ENCODE peak calls at places on chromosomes 5 and 9, in five cellular contexts. H is ascending aorta, B is lower lobe of right lung, P is uterus, V is breast epithelium. J is an unnamed sample.

GRCh38 chr5:16736158-16736994 is 119.6 kb upstream of the RETREG1 start:
- DNase-seq in H (no peak), B (peak), P (no peak), V (peak), J (no peak)

GRCh38 chr5:58999804-59000595 is 417.1 kb downstream of the RAB3C start:
- DNase-seq in H (no peak), B (no peak), P (no peak), V (no peak), J (no peak)

GRCh38 chr5:35919191-35919590 is 19.2 kb downstream of the CAPSL start:
- DNase-seq in H (no peak), B (no peak), P (no peak), V (no peak), J (no peak)

GRCh38 chr5:96265487-96265886 is 167.6 kb downstream of the PCSK1 start:
- DNase-seq in H (no peak), B (no peak), P (no peak), V (no peak), J (no peak)

GRCh38 chr9:135137398-135137832 is 49.9 kb downstream of the OLFM1 start:
- DNase-seq in H (no peak), B (no peak), P (no peak), V (no peak), J (no peak)

GRCh38 chr9:77877976-77878375 is 153.6 kb downstream of the GNAQ start:
- DNase-seq in H (no peak), B (no peak), P (no peak), V (no peak), J (no peak)

GRCh38 chr5:65299841-65300240 is 181.9 kb downstream of the ADAMTS6 start:
- DNase-seq in H (no peak), B (no peak), P (no peak), V (no peak), J (no peak)

GRCh38 chr5:93421498-93421897 is 159.5 kb downstream of the NR2F1-AS1 start:
- DNase-seq in H (no peak), B (no peak), P (no peak), V (no peak), J (no peak)

GRCh38 chr9:128192601-128193371 is 1.4 kb upstream of the CIZ1 start:
- DNase-seq in H (peak), B (peak), P (peak), V (peak), J (peak)

GRCh38 chr9:114799441-114799840 is 6.4 kb downstream of the TNFSF15 start:
- DNase-seq in H (no peak), B (no peak), P (no peak), V (no peak), J (no peak)

GRCh38 chr9:86563350-86563749 is 209.1 kb upstream of the TUT7 start:
- DNase-seq in H (no peak), B (no peak), P (no peak), V (no peak), J (no peak)

GRCh38 chr9:129313331-129313955 is 135.4 kb upstream of the IER5L start:
- DNase-seq in H (no peak), B (no peak), P (no peak), V (no peak), J (peak)

GRCh38 chr9:79240774-79241173 is 331.0 kb upstream of the TLE4 start:
- DNase-seq in H (no peak), B (no peak), P (no peak), V (no peak), J (no peak)

GRCh38 chr9:22030101-22030598 is 21.0 kb upstream of the CDKN2B start:
- DNase-seq in H (no peak), B (no peak), P (no peak), V (no peak), J (no peak)

GRCh38 chr9:137611623-137612609 is 6.4 kb downstream of the ARRDC1 start:
- DNase-seq in H (peak), B (peak), P (peak), V (peak), J (peak)

GRCh38 chr5:172932313-172933017 is 26.8 kb upstream of the RPL26L1 start:
- DNase-seq in H (peak), B (peak), P (peak), V (peak), J (peak)

GRCh38 chr9:74950456-74950855 is 2.3 kb downstream of the C9orf40 start:
- DNase-seq in H (no peak), B (no peak), P (no peak), V (no peak), J (no peak)

GRCh38 chr5:1806974-1807373 is 5.8 kb downstream of the NDUFS6 start:
- DNase-seq in H (no peak), B (peak), P (no peak), V (no peak), J (no peak)

GRCh38 chr9:35776018-35776417 is 15.4 kb upstream of the NPR2 start:
- DNase-seq in H (no peak), B (no peak), P (no peak), V (no peak), J (no peak)

GRCh38 chr9:131436386-131436785 is 42.5 kb downstream of the PRRC2B start:
- DNase-seq in H (no peak), B (no peak), P (no peak), V (no peak), J (no peak)

GRCh38 chr5:137344723-137345322 is 154.3 kb downstream of the SPOCK1 start:
- DNase-seq in H (no peak), B (no peak), P (no peak), V (no peak), J (peak)

GRCh38 chr5:107514305-107514704 is 156.4 kb downstream of the EFNA5 start:
- DNase-seq in H (no peak), B (no peak), P (no peak), V (no peak), J (no peak)

GRCh38 chr5:134055015-134055414 is 50.2 kb upstream of the VDAC1 start:
- DNase-seq in H (no peak), B (no peak), P (no peak), V (no peak), J (no peak)

GRCh38 chr5:107557051-107557658 is 113.6 kb downstream of the EFNA5 start:
- DNase-seq in H (no peak), B (peak), P (no peak), V (peak), J (no peak)

GRCh38 chr9:79577969-79578723 is 6.4 kb downstream of the TLE4 start:
- DNase-seq in H (no peak), B (no peak), P (no peak), V (no peak), J (no peak)

GRCh38 chr9:94014845-94015244 is 59.7 kb upstream of the BARX1 start:
- DNase-seq in H (no peak), B (no peak), P (no peak), V (no peak), J (no peak)

GRCh38 chr9:136021891-136022681 is 60.9 kb upstream of the UBAC1 start:
- DNase-seq in H (peak), B (peak), P (peak), V (no peak), J (peak)

GRCh38 chr9:69584746-69585145 is 87.4 kb downstream of the APBA1 start:
- DNase-seq in H (no peak), B (no peak), P (no peak), V (no peak), J (no peak)

GRCh38 chr9:77582572-77583365 is 65.4 kb downstream of the GNA14 start:
- DNase-seq in H (no peak), B (no peak), P (no peak), V (no peak), J (no peak)

GRCh38 chr9:121302786-121303185 is 34.8 kb downstream of the GSN start:
- DNase-seq in H (no peak), B (no peak), P (peak), V (no peak), J (peak)

GRCh38 chr9:121301881-121302286 is 33.9 kb downstream of the GSN start:
- DNase-seq in H (no peak), B (peak), P (peak), V (no peak), J (no peak)

GRCh38 chr9:121300283-121301119 is 32.5 kb downstream of the GSN start:
- DNase-seq in H (no peak), B (no peak), P (no peak), V (no peak), J (no peak)

GRCh38 chr9:121303456-121304451 is 35.8 kb downstream of the GSN start:
- DNase-seq in H (no peak), B (peak), P (no peak), V (no peak), J (peak)

DNA sequence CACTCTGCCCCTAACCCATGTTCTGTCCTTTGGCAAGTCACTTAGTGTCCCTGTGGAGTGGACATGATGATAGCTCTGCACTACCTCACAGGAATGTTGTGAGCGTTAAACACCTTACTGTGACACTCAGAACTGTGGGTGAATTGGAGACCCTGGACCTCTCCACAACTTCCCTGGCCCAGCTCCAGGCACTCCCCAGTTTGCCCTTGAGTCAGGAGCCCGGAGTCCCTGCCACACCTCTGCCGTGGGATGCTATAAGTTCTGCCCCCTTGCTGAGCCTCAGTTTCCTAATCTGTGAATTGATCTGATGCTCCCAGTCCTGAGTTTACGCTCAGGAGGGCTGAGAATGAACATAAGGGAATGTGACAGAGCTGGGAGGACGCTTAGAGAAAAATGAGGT is 34.4 kb downstream of the GSN start:
- DNase-seq in H (no peak), B (no peak), P (no peak), V (no peak), J (no peak)
- H3K27ac ChIP-seq in H (peak), B (no peak), P (peak), V (peak), J (peak)

GRCh38 chr9:2725126-2725525 is 7.8 kb downstream of the KCNV2 start:
- DNase-seq in H (no peak), B (no peak), P (no peak), V (no peak), J (no peak)
- H3K4me3 ChIP-seq in H (no peak), B (no peak), P (no peak), V (no peak), J (no peak)

GRCh38 chr9:110933350-110934001 is 104.8 kb downstream of the LPAR1 start:
- DNase-seq in H (no peak), B (no peak), P (no peak), V (no peak), J (no peak)
- H3K27ac ChIP-seq in H (peak), B (no peak), P (no peak), V (peak), J (no peak)

DNA sequence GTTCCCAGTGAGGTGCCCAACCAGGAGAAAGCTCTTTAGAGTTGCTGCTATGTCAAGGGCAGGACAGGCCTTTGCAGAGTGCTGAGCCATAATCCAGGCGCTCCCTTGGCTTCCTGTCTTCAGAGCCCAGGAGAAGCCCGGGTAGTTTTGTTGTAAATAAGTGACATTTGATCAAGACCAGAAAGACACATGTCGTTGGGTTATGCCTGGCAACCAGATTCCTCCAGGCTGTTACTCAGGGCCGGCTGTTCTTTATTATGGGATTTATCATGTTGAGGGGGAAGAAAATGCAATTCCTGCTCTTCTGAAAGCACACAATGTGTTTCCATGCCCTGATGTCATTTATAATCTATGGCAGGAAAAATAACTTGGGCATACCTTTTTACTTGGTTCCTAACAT is 39.3 kb upstream of the SEMA4D start:
- DNase-seq in H (no peak), B (no peak), P (no peak), V (no peak), J (no peak)
- H3K4me3 ChIP-seq in H (no peak), B (no peak), P (no peak), V (no peak), J (no peak)

GRCh38 chr5:147484708-147485020 is 25.2 kb downstream of the DPYSL3 start:
- DNase-seq in H (no peak), B (no peak), P (no peak), V (no peak), J (no peak)
- H3K27ac ChIP-seq in H (peak), B (peak), P (peak), V (peak), J (peak)

GRCh38 chr5:150149618-150150017 is 6.0 kb downstream of the PDGFRB start:
- DNase-seq in H (no peak), B (no peak), P (no peak), V (no peak), J (no peak)

GRCh38 chr5:150146862-150147579 is 8.6 kb downstream of the PDGFRB start:
- DNase-seq in H (no peak), B (no peak), P (no peak), V (no peak), J (no peak)

GRCh38 chr5:150146235-150146634 is 9.4 kb downstream of the PDGFRB start:
- DNase-seq in H (no peak), B (no peak), P (no peak), V (no peak), J (no peak)

GRCh38 chr5:150148408-150148927 is 7.2 kb downstream of the PDGFRB start:
- DNase-seq in H (peak), B (no peak), P (no peak), V (no peak), J (no peak)

GRCh38 chr5:150147580-150148407 is 7.9 kb downstream of the PDGFRB start:
- DNase-seq in H (no peak), B (no peak), P (no peak), V (no peak), J (no peak)
- H3K4me3 ChIP-seq in H (peak), B (peak), P (no peak), V (peak), J (peak)

DNA sequence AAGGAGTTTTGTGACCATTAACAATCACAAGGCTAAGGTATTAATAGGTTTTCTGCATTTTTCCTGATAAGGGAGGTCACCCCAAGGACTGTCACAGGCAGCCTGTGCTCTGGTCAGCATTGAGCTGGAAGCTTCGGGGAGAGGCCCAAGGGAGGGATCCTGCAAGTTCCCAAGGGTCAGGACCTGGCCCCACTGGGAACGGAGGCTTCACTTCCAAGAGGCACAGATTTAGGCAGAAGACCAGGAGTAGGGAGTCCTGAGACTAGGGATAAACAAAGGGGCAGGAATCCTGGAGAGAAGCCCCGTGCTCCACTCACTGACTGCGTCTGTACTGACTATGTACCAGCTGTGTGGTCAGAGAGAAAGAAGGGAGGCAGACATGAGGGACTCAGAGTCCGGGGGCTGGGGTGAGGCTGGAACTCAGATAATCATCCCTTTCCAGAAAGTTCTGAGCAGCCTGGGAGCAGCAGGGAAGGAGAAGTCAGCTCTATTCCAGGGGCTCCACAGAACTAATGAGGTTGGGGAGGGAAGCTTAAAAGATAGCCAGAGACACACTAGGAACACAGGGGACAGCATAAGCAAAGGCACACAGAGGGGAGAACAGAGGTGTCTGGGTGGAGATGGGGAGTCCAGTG is 37.8 kb downstream of the B4GALT1 start:
- DNase-seq in H (peak), B (no peak), P (no peak), V (no peak), J (no peak)
- H3K27ac ChIP-seq in H (no peak), B (peak), P (no peak), V (no peak), J (no peak)

DNA sequence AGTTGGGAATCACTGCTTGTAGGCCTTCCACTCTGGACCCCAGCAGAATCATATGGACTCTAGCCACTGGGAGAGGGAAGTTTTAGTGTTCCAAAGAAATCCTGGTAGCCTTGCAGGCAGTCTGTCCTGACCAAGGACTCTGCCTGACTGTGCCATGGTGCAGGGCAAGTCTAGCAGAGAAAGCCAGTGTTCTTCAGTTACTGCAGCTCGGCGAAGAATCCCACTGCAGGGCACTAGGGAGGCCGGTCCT is 20.3 kb upstream of the MATR3 start:
- DNase-seq in H (no peak), B (no peak), P (no peak), V (no peak), J (no peak)
- H3K4me3 ChIP-seq in H (peak), B (peak), P (peak), V (peak), J (peak)